ENCODE peak calls at places on chromosomes 5 and 9, in nine cellular contexts. Y, B, V, I, O, F, M, U and T are unnamed samples.

GRCh38 chr9:83334320-83334719 is 203.9 kb downstream of the FRMD3 start:
- DNase-seq in Y (peak), B (peak), V (peak), I (peak), O (peak), F (peak), M (peak), U (peak), T (peak)

GRCh38 chr5:106882035-106882434 is 788.7 kb downstream of the EFNA5 start:
- DNase-seq in Y (no peak), B (no peak), V (no peak), I (no peak), O (no peak), F (no peak), M (no peak), U (no peak), T (no peak)

GRCh38 chr9:18605763-18606162 is 131.8 kb downstream of the ADAMTSL1 start:
- DNase-seq in Y (no peak), B (peak), V (no peak), I (peak), O (no peak), F (peak), M (no peak), U (no peak), T (no peak)

GRCh38 chr5:3282841-3283240 is 312.8 kb upstream of the IRX1 start:
- DNase-seq in Y (no peak), B (no peak), V (no peak), I (no peak), O (no peak), F (no peak), M (no peak), U (no peak), T (no peak)

GRCh38 chr9:129407905-129408452 is 212.9 kb downstream of the C9orf50 start:
- DNase-seq in Y (peak), B (no peak), V (no peak), I (peak), O (no peak), F (no peak), M (no peak), U (no peak), T (no peak)

GRCh38 chr5:116361171-116361967 is 213.3 kb downstream of the SEMA6A start:
- DNase-seq in Y (peak), B (peak), V (no peak), I (peak), O (no peak), F (peak), M (no peak), U (no peak), T (no peak)

GRCh38 chr9:127723450-127723849 is 7.6 kb downstream of the TTC16 start:
- DNase-seq in Y (no peak), B (no peak), V (peak), I (no peak), O (peak), F (peak), M (no peak), U (no peak), T (no peak)

GRCh38 chr5:53438486-53439472 is 41.6 kb upstream of the FST start:
- DNase-seq in Y (no peak), B (no peak), V (no peak), I (no peak), O (peak), F (no peak), M (no peak), U (no peak), T (no peak)

GRCh38 chr9:105047652-105048031 is 119.7 kb upstream of the ABCA1 start:
- DNase-seq in Y (no peak), B (no peak), V (no peak), I (no peak), O (no peak), F (no peak), M (no peak), U (no peak), T (no peak)

GRCh38 chr5:14190194-14191164 is 47.3 kb downstream of the TRIO start:
- DNase-seq in Y (no peak), B (no peak), V (peak), I (no peak), O (peak), F (no peak), M (no peak), U (no peak), T (no peak)

GRCh38 chr5:75021229-75021628 is 31.1 kb downstream of the GCNT4 start:
- DNase-seq in Y (no peak), B (no peak), V (no peak), I (no peak), O (no peak), F (no peak), M (no peak), U (no peak), T (no peak)

GRCh38 chr9:107214381-107214780 is 68.7 kb upstream of the RAD23B start:
- DNase-seq in Y (no peak), B (no peak), V (no peak), I (no peak), O (no peak), F (no peak), M (no peak), U (no peak), T (no peak)

DNA sequence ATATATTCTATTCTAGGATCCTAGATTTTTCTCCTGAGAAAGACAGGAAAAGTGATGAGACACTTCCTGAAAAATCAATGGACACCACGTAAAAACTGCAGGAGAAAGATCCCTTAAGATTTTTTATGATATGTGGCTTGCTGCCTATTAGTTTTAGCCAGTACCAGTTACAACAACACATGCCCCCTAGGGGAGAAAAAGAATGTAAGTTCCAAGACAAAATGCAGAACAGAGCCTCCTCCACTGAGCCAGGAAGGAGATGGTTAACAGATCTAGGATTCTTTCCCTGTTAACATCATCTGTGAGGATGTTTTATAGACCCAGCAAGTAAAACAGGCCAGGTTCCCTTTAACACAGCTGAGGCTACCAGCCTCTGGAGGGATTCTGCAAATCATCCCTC is 574.7 kb downstream of the TLE4 start:
- DNase-seq in Y (no peak), B (no peak), V (no peak), I (no peak), O (no peak), F (no peak), M (no peak), U (no peak), T (no peak)
- TF ChIP-seq CTCF in Y (peak), B (no peak), V (peak), I (peak), O (peak), F (no peak), M (no peak), U (no peak), T (no peak)

GRCh38 chr5:154418344-154418820 is 27.4 kb upstream of the SAP30L start:
- DNase-seq in Y (no peak), B (no peak), V (no peak), I (no peak), O (no peak), F (no peak), M (no peak), U (no peak), T (no peak)
- TF ChIP-seq CTCF in Y (no peak), B (no peak), V (no peak), I (no peak), O (no peak), F (no peak), M (no peak), U (no peak), T (no peak)

GRCh38 chr9:109101202-109101595 is 18.5 kb downstream of the TMEM245 start:
- DNase-seq in Y (no peak), B (no peak), V (no peak), I (no peak), O (no peak), F (no peak), M (no peak), U (no peak), T (no peak)

GRCh38 chr9:109100543-109101201 is 19.1 kb downstream of the TMEM245 start:
- DNase-seq in Y (no peak), B (no peak), V (no peak), I (no peak), O (no peak), F (peak), M (no peak), U (no peak), T (no peak)

GRCh38 chr9:109098960-109099308 is 20.8 kb downstream of the TMEM245 start:
- DNase-seq in Y (no peak), B (no peak), V (no peak), I (no peak), O (no peak), F (peak), M (no peak), U (no peak), T (no peak)

GRCh38 chr9:109097156-109097555 is 22.6 kb downstream of the TMEM245 start:
- DNase-seq in Y (no peak), B (no peak), V (no peak), I (no peak), O (no peak), F (no peak), M (no peak), U (no peak), T (no peak)

DNA sequence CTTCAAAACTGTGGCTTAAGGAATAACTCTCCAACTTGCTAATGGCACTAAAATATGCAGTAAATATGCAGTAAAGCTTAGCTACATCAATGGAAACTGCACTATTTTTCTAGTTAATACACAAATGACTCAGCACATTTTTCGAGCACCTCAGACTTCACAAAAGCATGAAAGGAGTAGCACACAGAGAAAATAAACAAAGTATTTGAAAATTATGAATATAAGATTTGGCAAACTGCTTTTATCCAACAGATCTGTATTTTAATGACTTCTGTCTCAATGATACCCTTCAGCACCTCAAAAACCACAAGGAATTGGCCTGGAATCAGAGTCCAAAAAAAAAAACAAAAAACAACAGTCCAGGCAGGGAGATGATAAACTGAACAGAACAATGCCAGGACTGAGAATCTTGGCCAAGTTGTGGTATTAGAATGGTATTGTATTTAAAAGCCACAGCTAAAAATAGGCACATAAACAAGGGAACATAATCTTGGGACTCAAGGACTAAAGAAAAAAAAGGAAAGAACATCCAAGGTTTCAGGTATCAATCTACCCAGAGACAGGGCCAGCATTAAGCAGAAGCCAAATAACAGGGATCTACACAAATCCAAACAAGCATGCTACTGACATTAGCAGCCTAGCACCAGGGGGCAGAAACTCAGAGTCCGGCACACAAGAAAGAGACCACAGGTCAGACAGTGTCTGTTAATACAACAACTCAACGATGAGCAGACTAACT is 21.4 kb downstream of the TMEM245 start:
- DNase-seq in Y (no peak), B (peak), V (peak), I (no peak), O (peak), F (peak), M (no peak), U (no peak), T (no peak)
- TF ChIP-seq CTCF in Y (no peak), B (no peak), V (peak), I (peak), O (peak), F (no peak), M (no peak), U (no peak), T (no peak)

GRCh38 chr9:100351508-100351907 is 1.2 kb downstream of the TEX10 start:
- DNase-seq in Y (no peak), B (no peak), V (no peak), I (no peak), O (no peak), F (no peak), M (no peak), U (no peak), T (no peak)

GRCh38 chr9:100355561-100355960 is 2.8 kb upstream of the TEX10 start:
- DNase-seq in Y (no peak), B (no peak), V (no peak), I (no peak), O (no peak), F (no peak), M (no peak), U (no peak), T (no peak)

GRCh38 chr9:100352727-100353505 is at the start of gene TEX10:
- DNase-seq in Y (peak), B (peak), V (peak), I (peak), O (peak), F (peak), M (peak), U (peak), T (peak)

GRCh38 chr9:100352201-100352726 is 478 bp downstream of the TEX10 start:
- DNase-seq in Y (no peak), B (peak), V (no peak), I (peak), O (no peak), F (peak), M (peak), U (no peak), T (peak)

GRCh38 chr9:100354121-100354800 is 1.5 kb upstream of the TEX10 start:
- DNase-seq in Y (no peak), B (no peak), V (no peak), I (no peak), O (no peak), F (no peak), M (no peak), U (no peak), T (no peak)
- TF ChIP-seq CTCF in Y (no peak), B (no peak), V (no peak), I (no peak), O (peak), F (no peak), M (no peak), U (no peak), T (no peak)

DNA sequence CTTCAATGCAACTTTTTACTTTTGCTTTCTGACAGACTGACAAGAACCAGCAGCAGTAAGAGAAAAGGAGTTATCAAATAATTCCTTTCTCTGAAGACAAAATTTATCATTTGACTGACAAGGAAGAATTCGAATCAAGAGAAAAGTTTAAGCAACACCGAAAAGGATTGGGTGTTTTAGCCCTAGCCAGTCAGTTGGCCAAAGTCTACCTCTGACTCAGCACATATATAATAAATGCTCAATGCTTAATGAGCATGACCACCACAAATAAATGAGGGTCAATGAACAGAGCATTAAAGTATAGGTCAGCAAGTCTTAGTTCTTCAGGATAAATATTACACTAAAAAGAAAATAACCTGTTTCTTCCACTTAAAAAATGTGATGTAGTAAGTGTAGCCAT is 1603.5 kb upstream of the C9orf72 start:
- DNase-seq in Y (no peak), B (no peak), V (no peak), I (no peak), O (no peak), F (no peak), M (no peak), U (no peak), T (no peak)
- TF ChIP-seq CTCF in Y (no peak), B (no peak), V (no peak), I (no peak), O (no peak), F (no peak), M (no peak), U (no peak), T (no peak)